ENCODE peak calls at places on chromosomes 5 and 9, in five cellular contexts. V is HCT116, E is body of pancreas, R is mammary epithelial cell, Q is right lobe of liver. M is an unnamed sample.

GRCh38 chr9:134533850-134534585 is 107.6 kb upstream of the COL5A1 start:
- DNase-seq in V (no peak), Q (no peak), R (no peak), E (no peak), M (no peak)

GRCh38 chr9:113992276-113992951 is 85.7 kb downstream of the AMBP start:
- DNase-seq in Q (peak; percentile 94), R (no peak), E (peak; percentile 75), V (no peak), M (no peak)

GRCh38 chr9:131943397-131943796 is 136.3 kb downstream of the MED27 start:
- DNase-seq in V (no peak), R (no peak), Q (no peak), E (peak; percentile 25), M (no peak)

GRCh38 chr5:102981957-102982635 is 137.8 kb downstream of the GIN1 start:
- DNase-seq in V (no peak), Q (no peak), E (no peak), R (no peak), M (no peak)

GRCh38 chr9:24245988-24246387 is 299.7 kb downstream of the IZUMO3 start:
- DNase-seq in V (peak; percentile 1), Q (no peak), E (no peak), R (peak; percentile 17), M (no peak)

GRCh38 chr9:98536542-98537173 is 172.1 kb downstream of the GABBR2 start:
- DNase-seq in E (peak; percentile 13), R (no peak), Q (no peak), V (no peak), M (no peak)

GRCh38 chr5:76221311-76221710 is 138.1 kb downstream of the SV2C start:
- DNase-seq in Q (no peak), R (no peak), E (no peak), V (no peak), M (no peak)

GRCh38 chr5:163544041-163544440 is 38.6 kb downstream of the MAT2B start:
- DNase-seq in R (no peak), V (no peak), E (no peak), Q (no peak), M (no peak)

GRCh38 chr9:116656535-116656934 is 30.6 kb upstream of the TRIM32 start:
- DNase-seq in V (no peak), E (no peak), R (no peak), Q (no peak), M (no peak)

GRCh38 chr9:137317021-137317978 is 15.2 kb upstream of the NRARP start:
- DNase-seq in V (no peak), R (no peak), E (no peak), Q (peak; percentile 50), M (no peak)

GRCh38 chr9:134288731-134289130 is 37.5 kb upstream of the RXRA start:
- DNase-seq in E (no peak), Q (peak; percentile 24), V (no peak), R (no peak), M (no peak)

GRCh38 chr9:136310273-136311030 is 6.6 kb upstream of the CCDC187 start:
- DNase-seq in E (no peak), V (no peak), R (no peak), Q (no peak), M (no peak)

GRCh38 chr9:135976944-135977343 is 15.8 kb upstream of the UBAC1 start:
- DNase-seq in Q (no peak), V (no peak), E (no peak), R (no peak), M (no peak)

GRCh38 chr9:133278161-133279131 is 3.4 kb upstream of the ABO start:
- DNase-seq in V (no peak), Q (no peak), R (peak; percentile 12), E (no peak), M (no peak)

GRCh38 chr9:126564716-126565115 is 49.0 kb upstream of the LMX1B start:
- DNase-seq in V (no peak), R (no peak), Q (peak; percentile 29), E (no peak), M (no peak)

GRCh38 chr5:163478126-163478981 is 17.9 kb downstream of the HMMR start:
- DNase-seq in V (no peak), R (peak; percentile 15), Q (no peak), E (no peak), M (no peak)

GRCh38 chr9:78038620-78039300 is 7.1 kb upstream of the GNAQ start:
- DNase-seq in V (no peak), Q (no peak), R (no peak), E (no peak), M (no peak)

GRCh38 chr9:73595036-73595545 is 443.4 kb downstream of the ANXA1 start:
- DNase-seq in R (no peak), Q (no peak), V (no peak), E (no peak), M (no peak)

GRCh38 chr5:19555436-19555835 is 432.6 kb downstream of the CDH18 start:
- DNase-seq in R (no peak), E (no peak), Q (no peak), V (no peak), M (no peak)

GRCh38 chr5:84480873-84481637 is 96.4 kb upstream of the EDIL3 start:
- DNase-seq in V (no peak), Q (no peak), E (no peak), R (peak; percentile 62), M (no peak)

GRCh38 chr5:33772276-33772990 is 119.4 kb downstream of the ADAMTS12 start:
- DNase-seq in V (no peak), R (peak; percentile 87), Q (no peak), E (no peak), M (no peak)

GRCh38 chr9:107283621-107284616 is 840 bp downstream of the RAD23B start:
- DNase-seq in Q (peak; percentile 88), V (peak; percentile 51), R (peak; percentile 84), E (peak; percentile 89), M (no peak)

GRCh38 chr9:98357921-98358535 is 102.6 kb upstream of the TBC1D2 start:
- DNase-seq in Q (no peak), R (peak; percentile 8), E (no peak), V (no peak), M (no peak)

GRCh38 chr9:109976328-109976702 is 196.3 kb downstream of the PALM2AKAP2 start:
- DNase-seq in E (no peak), Q (no peak), V (no peak), R (no peak), M (no peak)

GRCh38 chr9:131017067-131017466 is 8.1 kb downstream of the LAMC3 start:
- DNase-seq in Q (no peak), V (no peak), R (no peak), E (no peak), M (no peak)

GRCh38 chr5:112703866-112704820 is 33.5 kb upstream of the APC start:
- DNase-seq in E (peak; percentile 19), Q (no peak), V (no peak), R (peak; percentile 7), M (peak; percentile 61)

GRCh38 chr5:113487411-113487778 is 858 bp downstream of the MCC start:
- DNase-seq in R (peak; percentile 58), V (peak; percentile 15), Q (no peak), E (no peak), M (no peak)

GRCh38 chr5:142782976-142783539 is 12.9 kb downstream of the ARHGAP26 start:
- DNase-seq in Q (no peak), V (no peak), R (no peak), E (no peak), M (peak; percentile 77)

GRCh38 chr5:142023836-142024235 is 11.0 kb upstream of the GNPDA1 start:
- DNase-seq in Q (no peak), E (no peak), V (no peak), R (no peak), M (no peak)

GRCh38 chr5:136036991-136037705 is 8.4 kb downstream of the TGFBI start:
- DNase-seq in R (peak; percentile 91), V (no peak), E (peak; percentile 18), Q (no peak), M (no peak)

GRCh38 chr5:42654645-42655044 is 102.0 kb upstream of the CCDC152 start:
- DNase-seq in E (no peak), V (no peak), Q (no peak), R (no peak), M (no peak)

GRCh38 chr5:42656661-42657035 is 100.0 kb upstream of the CCDC152 start:
- DNase-seq in E (no peak), R (peak; percentile 4), V (no peak), Q (no peak), M (no peak)

GRCh38 chr5:42653705-42654104 is 102.9 kb upstream of the CCDC152 start:
- DNase-seq in Q (no peak), R (no peak), V (no peak), E (no peak), M (no peak)

GRCh38 chr5:42655982-42656660 is 100.5 kb upstream of the CCDC152 start:
- DNase-seq in R (peak; percentile 51), Q (no peak), E (no peak), V (no peak), M (no peak)
- H3K4me3 ChIP-seq in R (peak overlapping the region; percentile 64), Q (no peak overlapping the region), E (no peak overlapping the region), V (no peak overlapping the region), M (no peak overlapping the region)

GRCh38 chr5:109482748-109483147 is 73.0 kb upstream of the PJA2 start:
- DNase-seq in Q (no peak), V (no peak), E (no peak), R (no peak), M (no peak)

GRCh38 chr5:109484597-109484996 is 74.8 kb upstream of the PJA2 start:
- DNase-seq in R (no peak), Q (no peak), E (no peak), V (no peak), M (no peak)

GRCh38 chr5:109486200-109486804 is 76.5 kb upstream of the PJA2 start:
- DNase-seq in V (no peak), E (no peak), R (no peak), Q (no peak), M (no peak)

GRCh38 chr5:109483395-109483974 is 73.7 kb upstream of the PJA2 start:
- DNase-seq in Q (no peak), R (no peak), E (no peak), V (no peak), M (no peak)

DNA sequence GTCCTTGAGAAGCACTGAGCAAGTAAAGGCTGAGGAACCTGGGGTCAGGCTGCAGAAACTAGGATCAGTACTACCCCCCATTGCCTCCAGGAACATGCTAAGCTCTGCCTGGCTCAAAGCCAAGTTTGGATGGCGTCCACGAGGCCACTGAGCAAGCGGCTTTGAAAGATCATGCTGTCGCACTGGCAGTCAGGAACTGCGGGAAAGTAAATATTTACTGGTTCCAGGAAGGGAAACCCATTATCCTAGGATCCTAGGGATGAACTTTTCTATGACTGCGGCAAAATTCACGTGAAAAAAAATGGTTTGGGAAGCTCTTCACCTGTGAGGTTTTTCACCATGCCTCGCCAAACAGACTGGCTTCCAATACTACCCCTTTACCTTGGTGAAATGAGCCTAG is 75.3 kb upstream of the PJA2 start:
- DNase-seq in R (no peak), V (no peak), Q (peak; percentile 93), E (peak; percentile 85), M (peak; percentile 67)
- TF ChIP-seq CTCF in R (no peak), V (no peak), Q (no peak), E (no peak), M (no peak)

DNA sequence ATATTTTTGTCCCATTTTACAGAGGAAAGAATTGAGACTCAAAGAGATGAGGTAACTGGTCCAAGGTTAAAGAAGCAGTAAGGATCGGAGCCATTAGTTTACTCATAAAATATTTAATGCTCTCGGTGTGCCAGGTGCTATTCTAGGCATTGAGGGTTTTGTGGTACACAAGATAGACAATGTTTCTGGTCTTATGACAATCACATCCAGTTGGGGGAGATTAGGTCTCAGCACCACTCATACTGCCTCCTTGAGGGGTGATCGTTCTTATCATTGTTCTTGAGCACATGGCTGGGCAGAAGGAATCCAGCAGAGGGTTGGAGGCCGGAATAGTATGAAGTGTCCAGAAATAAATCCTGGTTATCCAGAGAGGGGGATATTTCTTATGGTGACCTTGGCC is 40.7 kb upstream of the LCP2 start:
- DNase-seq in R (no peak), Q (no peak), V (no peak), E (no peak), M (no peak)
- H3K4me1 ChIP-seq in R (no peaks in the 10 kb centered on the region), Q (no peaks in the 10 kb centered on the region), V (no peaks in the 10 kb centered on the region), E (no peaks in the 10 kb centered on the region), M (no peaks in the 10 kb centered on the region)

GRCh38 chr9:111040494-111040893 is 2.2 kb upstream of the LPAR1 start:
- DNase-seq in R (peak; percentile 80), Q (no peak), E (no peak), V (no peak), M (no peak)
- H3K4me3 ChIP-seq in R (peak overlapping the region; percentile 93), Q (no peak overlapping the region), E (no peak overlapping the region), V (no peak overlapping the region), M (no peak overlapping the region)

M was measured in right atrium auricular region.